ENCODE peak calls at places on chromosome 7, in five cellular contexts. X is A673, R is lower lobe of right lung, O is right lobe of liver, I is esophagus muscularis mucosa. U is an unnamed sample.

GRCh38 chr7:154591544-154591943 is 411.4 kb downstream of the PAXIP1 start:
- DNase-seq in X (no peak), R (no peak), O (no peak), I (peak; percentile 37), U (no peak)

GRCh38 chr7:21915140-21915539 is 30.6 kb downstream of the CDCA7L start:
- DNase-seq in X (no peak), R (no peak), O (no peak), I (no peak), U (no peak)

GRCh38 chr7:114081606-114082425 is 163.0 kb upstream of the PPP1R3A start:
- DNase-seq in X (peak; percentile 71), R (no peak), O (no peak), I (no peak), U (no peak)

GRCh38 chr7:107394831-107395230 is 75.0 kb upstream of the GPR22 start:
- DNase-seq in X (no peak), R (no peak), O (no peak), I (no peak), U (no peak)

GRCh38 chr7:99146979-99147378 is 3.1 kb upstream of the SMURF1 start:
- DNase-seq in X (no peak), R (no peak), O (no peak), I (no peak), U (no peak)

GRCh38 chr7:27095050-27095896 is 527 bp downstream of the HOXA1 start:
- DNase-seq in X (no peak), R (no peak), O (no peak), I (no peak), U (peak; percentile 36)

GRCh38 chr7:155129186-155129585 is 59.1 kb downstream of the HTR5A start:
- DNase-seq in X (no peak), R (no peak), O (no peak), I (no peak), U (no peak)

GRCh38 chr7:111138196-111138569 is 47.3 kb downstream of the LRRN3 start:
- DNase-seq in X (peak; percentile 87), R (peak; percentile 40), O (peak; percentile 43), I (no peak), U (no peak)

GRCh38 chr7:70156052-70156451 is 557.8 kb downstream of the AUTS2 start:
- DNase-seq in X (no peak), R (no peak), O (no peak), I (no peak), U (no peak)

GRCh38 chr7:140242057-140243031 is 65.6 kb upstream of the KDM7A start:
- DNase-seq in X (no peak), R (peak; percentile 64), O (no peak), I (no peak), U (no peak)

GRCh38 chr7:45267262-45267661 is 109.7 kb downstream of the RAMP3 start:
- DNase-seq in X (no peak), R (no peak), O (no peak), I (no peak), U (no peak)

GRCh38 chr7:75905785-75906604 is 9.0 kb upstream of the POR start:
- DNase-seq in X (peak; percentile 20), R (peak; percentile 91), O (peak; percentile 95), I (no peak), U (no peak)

GRCh38 chr7:42232275-42232674 is 4.7 kb downstream of the GLI3 start:
- DNase-seq in X (peak; percentile 76), R (no peak), O (no peak), I (no peak), U (no peak)

GRCh38 chr7:32762894-32763293 is 128.7 kb downstream of the KBTBD2 start:
- DNase-seq in X (no peak), R (no peak), O (no peak), I (no peak), U (no peak)

GRCh38 chr7:74252893-74253292 is 1.3 kb downstream of the RFC2 start:
- DNase-seq in X (no peak), R (no peak), O (peak; percentile 79), I (no peak), U (no peak)

GRCh38 chr7:116511552-116512523 is 12.3 kb downstream of the CAV2 start:
- DNase-seq in X (peak; percentile 85), R (no peak), O (peak; percentile 53), I (no peak), U (peak; percentile 17)

GRCh38 chr7:22549667-22550513 is 49.9 kb upstream of the STEAP1B start:
- DNase-seq in X (peak; percentile 26), R (no peak), O (no peak), I (peak; percentile 91), U (no peak)

GRCh38 chr7:32079530-32079929 is 9.3 kb upstream of the PDE1C start:
- DNase-seq in X (no peak), R (no peak), O (no peak), I (no peak), U (no peak)

GRCh38 chr7:57363321-57363720 is 86.7 kb upstream of the ZNF716 start:
- DNase-seq in X (no peak), R (no peak), O (no peak), I (no peak), U (no peak)

GRCh38 chr7:22351878-22352277 is 5.1 kb downstream of the RAPGEF5 start:
- DNase-seq in X (no peak), R (no peak), O (no peak), I (no peak), U (no peak)

GRCh38 chr7:73606801-73607691 is 17.3 kb downstream of the MLXIPL start:
- DNase-seq in X (peak; percentile 84), R (peak; percentile 72), O (no peak), I (no peak), U (peak; percentile 70)

GRCh38 chr7:28032738-28033380 is 147.7 kb downstream of the JAZF1 start:
- DNase-seq in X (no peak), R (no peak), O (no peak), I (no peak), U (no peak)

GRCh38 chr7:100894860-100895700 is 608 bp downstream of the ACHE start:
- DNase-seq in X (peak; percentile 76), R (no peak), O (no peak), I (no peak), U (peak; percentile 53)

GRCh38 chr7:154914580-154915380 is 88.1 kb downstream of the PAXIP1 start:
- DNase-seq in X (peak; percentile 22), R (no peak), O (peak; percentile 36), I (no peak), U (no peak)

GRCh38 chr7:110771717-110772116 is 319.2 kb upstream of the LRRN3 start:
- DNase-seq in X (no peak), R (no peak), O (no peak), I (no peak), U (no peak)

GRCh38 chr7:22433710-22434460 is 66.1 kb downstream of the STEAP1B start:
- DNase-seq in X (peak; percentile 74), R (no peak), O (no peak), I (peak; percentile 84), U (no peak)

GRCh38 chr7:157961731-157962457 is 625.1 kb downstream of the DNAJB6 start:
- DNase-seq in X (no peak), R (no peak), O (peak; percentile 24), I (no peak), U (no peak)
- TF ChIP-seq CTCF in X (no peak), R (no peak), O (no peak), I (no peak), U (no peak)

GRCh38 chr7:47807756-47808155 is 140.5 kb downstream of the PKD1L1 start:
- DNase-seq in X (peak; percentile 19), R (no peak), O (no peak), I (no peak), U (no peak)
- TF ChIP-seq CTCF in X (peak; percentile 33), R (no peak), O (no peak), I (no peak), U (no peak)

GRCh38 chr7:1936006-1936310 is 265.9 kb downstream of the ELFN1 start:
- DNase-seq in X (no peak), R (peak; percentile 27), O (no peak), I (no peak), U (no peak)

GRCh38 chr7:1933066-1933835 is 263.2 kb downstream of the ELFN1 start:
- DNase-seq in X (no peak), R (no peak), O (no peak), I (no peak), U (no peak)

GRCh38 chr7:1934756-1935155 is 264.7 kb downstream of the ELFN1 start:
- DNase-seq in X (no peak), R (no peak), O (no peak), I (no peak), U (no peak)

GRCh38 chr7:1935176-1936005 is 265.3 kb downstream of the ELFN1 start:
- DNase-seq in X (no peak), R (peak; percentile 24), O (no peak), I (no peak), U (no peak)

GRCh38 chr7:1934017-1934416 is 263.9 kb downstream of the ELFN1 start:
- DNase-seq in X (no peak), R (no peak), O (no peak), I (no peak), U (no peak)
- TF ChIP-seq CTCF in X (peak; percentile 19), R (no peak), O (no peak), I (no peak), U (no peak)

GRCh38 chr7:30396379-30396778 is 82.2 kb downstream of the NOD1 start:
- DNase-seq in X (peak; percentile 26), R (no peak), O (no peak), I (no peak), U (no peak)
- TF ChIP-seq CTCF in X (peak; percentile 51), R (no peak), O (no peak), I (no peak), U (no peak)

DNA sequence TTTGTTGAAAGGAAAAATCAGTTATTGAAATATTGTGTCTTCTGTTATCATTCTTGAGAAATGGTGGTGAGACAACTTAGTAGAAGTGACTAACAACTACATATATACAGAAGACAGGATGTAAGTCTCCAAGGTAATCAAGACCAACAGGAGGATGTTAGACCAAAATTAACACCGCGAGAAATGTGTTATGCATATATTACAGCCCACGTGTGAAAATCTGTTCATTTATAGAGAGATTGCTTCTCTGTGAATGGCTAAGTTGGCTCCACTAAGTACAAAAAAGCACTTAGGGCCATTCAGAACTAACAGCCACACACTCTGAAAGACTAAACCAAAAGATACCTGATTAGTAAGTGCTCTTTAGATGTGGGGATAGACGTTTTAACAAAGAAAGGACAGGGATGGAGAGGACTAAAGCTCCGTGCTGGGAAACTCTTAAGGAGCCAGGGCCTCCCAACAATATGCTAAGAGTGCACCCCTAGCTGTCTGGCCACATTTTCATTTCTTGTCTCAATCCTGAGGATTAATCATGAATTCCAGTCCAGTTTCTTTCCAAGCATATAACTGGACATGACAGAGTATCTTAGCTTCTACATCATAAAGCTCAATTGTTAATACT is 26.5 kb downstream of the HDAC9 start:
- DNase-seq in X (no peak), R (no peak), O (no peak), I (no peak), U (no peak)
- TF ChIP-seq CTCF in X (no peak), R (no peak), O (no peak), I (no peak), U (no peak)

GRCh38 chr7:55258631-55259030 is 106.5 kb upstream of the LANCL2 start:
- DNase-seq in X (no peak), R (no peak), O (no peak), I (no peak), U (no peak)

GRCh38 chr7:55254242-55254595 is 110.9 kb upstream of the LANCL2 start:
- DNase-seq in X (no peak), R (no peak), O (peak; percentile 42), I (no peak), U (no peak)

GRCh38 chr7:55253188-55253587 is 111.9 kb upstream of the LANCL2 start:
- DNase-seq in X (no peak), R (no peak), O (peak; percentile 1), I (no peak), U (no peak)

GRCh38 chr7:55254596-55255500 is 110.3 kb upstream of the LANCL2 start:
- DNase-seq in X (peak; percentile 81), R (peak; percentile 86), O (peak; percentile 88), I (no peak), U (peak; percentile 58)

GRCh38 chr7:55255501-55256445 is 109.4 kb upstream of the LANCL2 start:
- DNase-seq in X (peak; percentile 89), R (peak; percentile 81), O (peak; percentile 87), I (no peak), U (peak; percentile 52)
- TF ChIP-seq CTCF in X (peak; percentile 95), R (peak; percentile 83), O (peak; percentile 74), I (peak; percentile 93), U (peak; percentile 12)

U was measured in natural killer cell.